ENCODE peak calls at places on chromosomes 13 and 19, in eight cellular contexts. K is esophagus squamous epithelium, I is breast epithelium, E is iPS DF 6.9, Q is heart right ventricle, F is psoas muscle, U is brain microvascular endothelial cell, D is IMR-90. P is an unnamed sample. For H3K36me3, the result is how much of the 10 kb centered on the place peaks cover.

GRCh38 chr19:43316591-43317319 is 36.7 kb upstream of the CD177 start:
- DNase-seq in K (no peak), I (no peak), E (no peak), Q (no peak), F (no peak), U (no peak), D (peak), P (peak)

GRCh38 chr19:45104658-45105384 is 11.8 kb downstream of the PPP1R37 start:
- DNase-seq in K (no peak), I (no peak), E (no peak), Q (no peak), F (no peak), U (no peak), D (no peak), P (peak)

GRCh38 chr13:78816154-78816553 is 157.2 kb upstream of the OBI1 start:
- DNase-seq in K (no peak), I (no peak), E (no peak), Q (no peak), F (no peak), U (no peak), D (no peak), P (no peak)

GRCh38 chr19:18415177-18415867 is 3.9 kb upstream of the SSBP4 start:
- DNase-seq in K (no peak), I (peak), E (no peak), Q (peak), F (peak), U (peak), D (peak), P (no peak)

GRCh38 chr13:113646376-113646775 is 11.6 kb downstream of the ATP4B start:
- DNase-seq in K (no peak), I (no peak), E (no peak), Q (no peak), F (peak), U (no peak), D (no peak), P (no peak)

GRCh38 chr13:27120811-27121210 is 50.8 kb downstream of the USP12 start:
- DNase-seq in K (no peak), I (no peak), E (no peak), Q (no peak), F (no peak), U (no peak), D (peak), P (no peak)

GRCh38 chr13:44300895-44301638 is 72.6 kb upstream of the SERP2 start:
- DNase-seq in K (no peak), I (peak), E (no peak), Q (peak), F (peak), U (peak), D (peak), P (no peak)

GRCh38 chr13:95199896-95200295 is 101.4 kb downstream of the ABCC4 start:
- DNase-seq in K (no peak), I (no peak), E (no peak), Q (no peak), F (no peak), U (no peak), D (no peak), P (no peak)

GRCh38 chr19:36577271-36577996 is 4.3 kb upstream of the ZNF529 start:
- DNase-seq in K (no peak), I (no peak), E (no peak), Q (no peak), F (no peak), U (peak), D (no peak), P (no peak)

GRCh38 chr19:36573020-36573947 is at the start of gene ZNF529:
- DNase-seq in K (peak), I (peak), E (peak), Q (peak), F (peak), U (peak), D (peak), P (peak)

GRCh38 chr19:36574762-36575161 is 1.7 kb upstream of the ZNF529 start:
- DNase-seq in K (no peak), I (no peak), E (no peak), Q (no peak), F (no peak), U (no peak), D (no peak), P (no peak)

GRCh38 chr19:36572593-36573019 is 486 bp downstream of the ZNF529 start:
- DNase-seq in K (no peak), I (no peak), E (no peak), Q (no peak), F (no peak), U (no peak), D (no peak), P (no peak)

DNA sequence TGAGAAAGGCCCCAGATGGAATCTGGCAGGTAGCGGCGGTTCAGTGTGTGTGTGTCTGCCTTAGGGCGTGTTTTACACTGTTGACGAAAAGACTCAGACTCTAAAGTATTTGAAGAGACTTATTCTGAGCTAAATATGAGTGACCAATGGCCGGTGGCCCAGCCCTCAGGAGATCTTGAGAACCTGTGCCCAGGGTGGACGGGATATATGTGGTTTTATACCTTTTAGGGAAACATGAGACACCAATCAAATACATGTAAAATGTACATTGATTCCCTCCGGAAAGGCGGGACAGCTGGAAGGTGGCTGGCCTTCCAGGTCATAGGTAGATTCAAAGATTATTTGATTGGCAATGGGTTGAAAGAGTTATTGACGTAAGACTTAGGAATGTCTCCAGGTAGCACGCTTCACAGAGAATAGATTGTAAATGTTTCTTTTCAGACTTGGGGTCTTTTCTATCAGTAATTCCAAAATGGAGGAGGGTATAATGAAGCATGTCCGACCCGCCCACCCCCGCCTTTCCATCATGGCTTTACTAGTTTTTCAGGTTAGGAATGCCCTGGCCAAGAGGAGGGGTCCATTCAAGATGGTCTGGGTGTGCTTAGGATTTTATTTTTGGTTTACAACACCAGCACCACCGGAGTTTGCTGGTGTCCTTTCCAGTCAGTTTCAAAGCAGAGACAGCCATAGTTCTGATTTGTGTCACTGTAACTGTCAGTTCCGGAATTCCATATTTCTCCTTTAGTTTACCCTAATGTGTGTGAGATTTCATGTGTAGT is 1.0 kb upstream of the ZNF529 start:
- DNase-seq in K (no peak), I (no peak), E (no peak), Q (no peak), F (no peak), U (peak), D (peak), P (no peak)
- H3K36me3 ChIP-seq in K (under half), I (under half), E (under half), Q (half or more), F (under half), U (under half), D (under half), P (under half)

DNA sequence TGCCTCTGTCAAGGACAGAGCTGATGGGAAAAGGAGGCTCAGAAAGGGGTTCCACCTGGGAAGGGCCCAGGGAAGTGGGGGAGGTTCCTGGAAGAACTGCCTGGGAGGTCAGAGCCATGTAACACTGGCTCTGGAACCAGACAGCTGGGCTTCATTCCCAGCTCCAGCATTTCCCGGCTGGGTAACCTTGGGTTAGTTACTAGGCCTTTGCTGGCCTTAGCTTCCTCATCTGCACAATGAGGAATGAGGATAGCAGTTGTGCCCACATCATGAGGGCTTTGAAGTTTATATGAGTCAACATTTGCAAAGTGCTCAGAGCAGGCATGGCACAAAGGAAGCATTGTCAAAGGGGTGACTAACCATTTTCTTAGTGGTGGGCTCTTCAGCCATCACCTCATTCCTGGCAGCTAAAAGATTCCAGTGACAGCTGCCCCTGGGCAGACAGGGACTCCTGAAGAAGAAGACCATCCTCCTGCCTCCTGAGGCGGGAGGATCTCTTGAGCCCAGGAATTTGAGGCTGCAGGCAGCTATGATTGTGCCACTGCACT is 1.7 kb upstream of the DNAJB1 start:
- DNase-seq in K (no peak), I (no peak), E (no peak), Q (no peak), F (no peak), U (no peak), D (peak), P (no peak)
- H3K36me3 ChIP-seq in K (under half), I (under half), E (under half), Q (under half), F (under half), U (under half), D (under half), P (under half)

DNA sequence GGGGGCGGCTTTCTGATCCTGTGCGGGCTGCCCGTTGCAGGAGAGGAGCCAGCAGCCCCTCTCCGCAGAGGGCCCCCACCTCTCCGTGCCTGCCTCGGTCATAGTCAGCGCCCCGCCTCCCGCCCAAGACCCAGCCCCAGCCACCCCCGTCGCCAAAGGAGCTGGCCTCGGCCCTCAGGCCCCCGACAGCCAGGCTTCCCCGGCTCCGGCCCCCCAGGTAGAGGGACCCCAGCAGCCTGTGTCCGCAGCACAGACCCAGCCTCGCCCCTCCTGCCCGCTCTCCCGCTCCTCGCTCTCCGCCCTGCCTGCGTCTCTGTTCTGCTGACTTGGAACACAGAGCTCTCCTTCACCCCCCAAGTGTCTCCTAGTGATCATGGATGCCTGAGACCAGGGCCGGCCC is 31.3 kb upstream of the EHD2 start:
- DNase-seq in K (no peak), I (no peak), E (no peak), Q (no peak), F (peak), U (no peak), D (no peak), P (no peak)
- H3K36me3 ChIP-seq in K (under half), I (under half), E (under half), Q (half or more), F (under half), U (under half), D (under half), P (under half)

GRCh38 chr13:24286624-24287023 is 22.8 kb upstream of the C1QTNF9 start:
- DNase-seq in K (no peak), I (no peak), E (no peak), Q (no peak), F (no peak), U (no peak), D (no peak), P (no peak)
- H3K36me3 ChIP-seq in K (under half), I (under half), E (under half), Q (half or more), F (under half), U (under half), D (under half), P (under half)

DNA sequence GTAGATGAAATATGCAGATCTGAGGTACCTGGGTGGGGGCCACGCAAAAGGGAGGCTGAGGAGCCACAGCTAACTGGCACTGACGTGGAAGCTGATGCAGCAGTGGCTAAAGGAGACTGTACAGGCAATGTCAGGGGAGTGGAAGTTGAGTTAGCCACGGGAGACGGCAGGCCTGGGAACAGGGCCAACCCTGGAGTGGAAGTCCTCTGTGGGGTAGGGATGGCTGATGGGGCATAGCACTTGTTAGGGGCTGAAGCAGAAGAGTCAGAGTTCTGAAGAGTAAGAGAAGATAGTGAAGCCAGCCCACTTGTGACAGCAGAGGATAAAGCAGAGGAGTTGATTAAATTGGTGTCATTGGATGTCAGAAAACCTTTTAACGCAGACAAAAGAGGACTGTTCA is 22.8 kb upstream of the STOML3 start:
- DNase-seq in K (no peak), I (no peak), E (no peak), Q (no peak), F (no peak), U (no peak), D (no peak), P (no peak)
- H3K36me3 ChIP-seq in K (under half), I (under half), E (under half), Q (half or more), F (under half), U (under half), D (under half), P (under half)

P was measured in MM.1S.